ENCODE peak calls at places on chromosomes 16 and 17, in ten cellular contexts. O is uterus; U is hippocampal formation; H is gastrocnemius medialis; L is HS-5; Y is activated naive CD4-positive, alpha-beta T cell treated with anti-CD3 and anti-CD28 coated beads, Interleukin-2, amount 50 U/mL, for 72 hours; M is GM06990; G is activated CD4-positive, alpha-beta memory T cell treated with anti-CD3 and anti-CD28 coated beads for 36 hours; F is H9; N is lower leg skin. X is an unnamed sample.

GRCh38 chr16:80569440-80570105 is 28.8 kb downstream of the DYNLRB2 start:
- DNase-seq in L (peak; percentile 29), F (no peak), H (no peak), M (peak; percentile 62), G (peak; percentile 92), Y (peak; percentile 74), N (no peak), O (no peak), U (no peak), X (no peak)

GRCh38 chr16:49335828-49336227 is 37.8 kb upstream of the C16orf78 start:
- DNase-seq in H (no peak), Y (no peak), M (no peak), F (no peak), G (no peak), U (no peak), L (no peak), O (no peak), N (no peak), X (no peak)

GRCh38 chr16:66612422-66612821 is 7.9 kb downstream of the CMTM3 start:
- DNase-seq in O (no peak), L (no peak), Y (no peak), G (no peak), F (no peak), M (no peak), N (no peak), U (peak; percentile 47), H (no peak), X (no peak)

GRCh38 chr17:2777242-2777867 is 18.9 kb upstream of the RAP1GAP2 start:
- DNase-seq in L (no peak), Y (no peak), F (peak; percentile 69), O (no peak), G (no peak), H (no peak), N (no peak), M (no peak), U (no peak), X (no peak)

GRCh38 chr17:16349461-16349860 is 3.8 kb downstream of the CENPV start:
- DNase-seq in F (no peak), O (no peak), Y (no peak), H (no peak), L (no peak), M (no peak), U (no peak), N (no peak), G (no peak), X (no peak)

GRCh38 chr17:38922538-38923291 is 2.7 kb upstream of the LASP1NB start:
- DNase-seq in H (peak; percentile 50), L (no peak), Y (no peak), O (peak; percentile 82), N (peak; percentile 55), G (peak; percentile 10), F (peak; percentile 71), M (no peak), U (peak; percentile 41), X (no peak)

GRCh38 chr16:53519417-53520091 is 16.5 kb upstream of the AKTIP start:
- DNase-seq in M (no peak), L (no peak), F (no peak), G (no peak), O (no peak), N (no peak), Y (no peak), U (no peak), H (no peak), X (no peak)

GRCh38 chr16:10827691-10828341 is 9.2 kb upstream of the TVP23A start:
- DNase-seq in U (peak; percentile 32), O (peak; percentile 84), F (no peak), N (peak; percentile 81), H (peak; percentile 55), Y (no peak), M (no peak), L (peak; percentile 30), G (no peak), X (no peak)

GRCh38 chr16:86018487-86018886 is 119.5 kb downstream of the IRF8 start:
- DNase-seq in L (no peak), Y (no peak), M (no peak), N (peak; percentile 41), H (no peak), F (no peak), O (no peak), G (no peak), U (no peak), X (peak; percentile 60)

GRCh38 chr16:89697161-89697615 is 4.3 kb downstream of the SPATA2L start:
- DNase-seq in L (no peak), M (no peak), G (no peak), Y (no peak), N (no peak), U (no peak), O (no peak), H (no peak), F (no peak), X (no peak)

GRCh38 chr16:83533193-83533592 is 274.6 kb upstream of the HSBP1 start:
- DNase-seq in L (peak; percentile 49), U (no peak), M (no peak), O (no peak), N (no peak), G (peak; percentile 9), Y (no peak), H (no peak), F (no peak), X (no peak)

GRCh38 chr16:28561557-28562187 is 8.0 kb downstream of the SGF29 start:
- DNase-seq in U (no peak), L (no peak), Y (no peak), G (no peak), O (no peak), N (no peak), F (no peak), H (no peak), M (no peak), X (no peak)

GRCh38 chr16:52298769-52299168 is 248.2 kb downstream of the TOX3 start:
- DNase-seq in F (no peak), N (no peak), O (no peak), M (no peak), U (no peak), L (no peak), G (no peak), H (no peak), Y (no peak), X (no peak)

GRCh38 chr17:17269926-17270773 is 10.9 kb downstream of the COPS3 start:
- DNase-seq in G (peak; percentile 50), Y (peak; percentile 31), H (no peak), L (no peak), M (no peak), F (peak; percentile 60), N (no peak), U (no peak), O (no peak), X (peak; percentile 24)

GRCh38 chr17:1469231-1469852 is 13.3 kb upstream of the CRK start:
- DNase-seq in O (no peak), G (no peak), M (no peak), N (no peak), H (no peak), L (no peak), F (peak; percentile 77), Y (no peak), U (no peak), X (no peak)

GRCh38 chr17:14310584-14310983 is 9.7 kb downstream of the HS3ST3B1 start:
- DNase-seq in G (no peak), N (no peak), U (no peak), L (no peak), M (no peak), H (no peak), F (peak; percentile 50), Y (no peak), O (no peak), X (no peak)

GRCh38 chr17:75319818-75320691 is 30.8 kb upstream of the SLC25A19 start:
- DNase-seq in F (no peak), U (no peak), M (peak; percentile 75), N (no peak), Y (no peak), O (no peak), H (no peak), L (peak; percentile 60), G (no peak), X (peak; percentile 64)

X was measured in NAMALWA.